ENCODE peak calls at places on chromosome 12, in eight cellular contexts. Q, I, J, E, P, L, Y and N are unnamed samples.

GRCh38 chr12:124542021-124542941 is 25.1 kb downstream of the NCOR2 start:
- DNase-seq in Q (no peak), L (peak; percentile 37), Y (no peak), J (no peak), P (no peak), E (no peak), I (no peak), N (no peak)

GRCh38 chr12:111756196-111756595 is 10.5 kb upstream of the ALDH2 start:
- DNase-seq in I (no peak), L (no peak), P (no peak), J (no peak), Y (no peak), E (no peak), Q (no peak), N (no peak)

GRCh38 chr12:89451876-89452275 is 72.7 kb downstream of the GALNT4 start:
- DNase-seq in I (no peak), Y (peak; percentile 42), P (no peak), Q (no peak), J (peak; percentile 26), E (peak; percentile 43), L (peak; percentile 26), N (no peak)

GRCh38 chr12:109725321-109726105 is 11.9 kb downstream of the FAM222A start:
- DNase-seq in L (no peak), I (no peak), J (no peak), Y (peak; percentile 12), P (no peak), Q (no peak), E (no peak), N (no peak)

GRCh38 chr12:102527256-102527720 is 46.9 kb upstream of the IGF1 start:
- DNase-seq in J (no peak), P (no peak), E (peak; percentile 87), Y (no peak), I (no peak), L (no peak), Q (no peak), N (no peak)

GRCh38 chr12:131187602-131188001 is 233.9 kb downstream of the ADGRD1 start:
- DNase-seq in Q (no peak), P (no peak), E (no peak), Y (no peak), J (no peak), I (no peak), L (no peak), N (no peak)

GRCh38 chr12:116046039-116046438 is 231.5 kb downstream of the MED13L start:
- DNase-seq in J (no peak), I (no peak), L (no peak), Y (no peak), Q (no peak), E (no peak), P (no peak), N (no peak)

GRCh38 chr12:28253175-28253641 is 63.0 kb downstream of the CCDC91 start:
- DNase-seq in Y (no peak), P (no peak), Q (peak; percentile 74), J (no peak), I (no peak), E (peak; percentile 32), L (no peak), N (peak; percentile 4)

GRCh38 chr12:100612557-100612956 is 39.1 kb downstream of the GAS2L3 start:
- DNase-seq in J (no peak), I (no peak), E (no peak), Y (no peak), P (no peak), L (no peak), Q (no peak), N (no peak)

GRCh38 chr12:104177663-104178501 is 37.7 kb upstream of the TXNRD1 start:
- DNase-seq in P (peak; percentile 64), J (peak; percentile 89), Q (no peak), E (peak; percentile 99), I (no peak), L (peak; percentile 63), Y (peak; percentile 80), N (no peak)

GRCh38 chr12:100403446-100403845 is 46.6 kb downstream of the SLC17A8 start:
- DNase-seq in Q (no peak), Y (no peak), P (peak; percentile 18), I (no peak), L (no peak), J (no peak), E (peak; percentile 9), N (no peak)

GRCh38 chr12:119673634-119674033 is 5.7 kb downstream of the PRKAB1 start:
- DNase-seq in J (peak; percentile 48), Q (peak; percentile 30), L (no peak), E (no peak), Y (peak; percentile 39), P (no peak), I (no peak), N (no peak)

GRCh38 chr12:75944097-75944904 is 87.3 kb downstream of the PHLDA1 start:
- DNase-seq in P (peak; percentile 61), Q (peak; percentile 85), E (peak; percentile 83), Y (no peak), I (no peak), L (peak; percentile 44), J (peak; percentile 50), N (peak; percentile 40)

GRCh38 chr12:101619026-101619827 is 24.5 kb downstream of the MYBPC1 start:
- DNase-seq in I (no peak), J (no peak), Y (no peak), L (no peak), Q (peak; percentile 24), E (no peak), P (no peak), N (no peak)

GRCh38 chr12:52090291-52090690 is 10.8 kb downstream of the SMIM41 start:
- DNase-seq in Y (no peak), E (no peak), L (no peak), Q (no peak), J (no peak), P (no peak), I (no peak), N (no peak)

GRCh38 chr12:69501154-69501895 is 31.1 kb downstream of the FRS2 start:
- DNase-seq in Y (no peak), I (no peak), L (no peak), P (peak; percentile 36), E (peak; percentile 60), Q (no peak), J (no peak), N (no peak)

GRCh38 chr12:67509987-67510386 is 138.6 kb upstream of the DYRK2 start:
- DNase-seq in I (no peak), E (peak; percentile 11), P (no peak), Q (no peak), Y (no peak), L (no peak), J (no peak), N (no peak)

GRCh38 chr12:120145164-120145563 is 28.6 kb upstream of the RAB35 start:
- DNase-seq in Y (no peak), I (no peak), Q (no peak), E (no peak), J (no peak), L (no peak), P (no peak), N (no peak)

GRCh38 chr12:76024942-76025600 is 6.5 kb downstream of the PHLDA1 start:
- DNase-seq in I (no peak), L (no peak), J (no peak), Q (no peak), Y (no peak), E (peak; percentile 97), P (peak; percentile 46), N (no peak)

GRCh38 chr12:5565933-5566632 is 134.2 kb downstream of the NTF3 start:
- DNase-seq in J (no peak), L (no peak), I (no peak), Y (no peak), E (no peak), P (no peak), Q (no peak), N (no peak)

GRCh38 chr12:92649511-92650227 is 53.1 kb upstream of the PLEKHG7 start:
- DNase-seq in I (peak; percentile 18), P (peak; percentile 75), J (peak; percentile 63), E (peak; percentile 91), L (peak; percentile 78), Y (peak; percentile 35), Q (peak; percentile 73), N (peak; percentile 58)

GRCh38 chr12:46212108-46212982 is 56.5 kb downstream of the SLC38A1 start:
- DNase-seq in E (peak; percentile 47), J (no peak), I (no peak), P (no peak), Y (no peak), L (no peak), Q (no peak), N (no peak)

GRCh38 chr12:14157129-14157747 is 175.8 kb upstream of the GRIN2B start:
- DNase-seq in P (no peak), J (peak; percentile 16), I (peak; percentile 44), E (no peak), L (no peak), Y (no peak), Q (no peak), N (peak; percentile 62)

GRCh38 chr12:47900480-47901129 is 4.2 kb downstream of the VDR start:
- DNase-seq in Q (no peak), Y (no peak), E (no peak), L (peak; percentile 67), P (no peak), J (peak; percentile 50), I (no peak), N (no peak)

GRCh38 chr12:111443586-111443985 is 37.9 kb downstream of the SH2B3 start:
- DNase-seq in Q (no peak), E (peak; percentile 75), J (no peak), P (no peak), I (no peak), Y (no peak), L (no peak), N (no peak)